ENCODE peak calls at places on chromosomes 3 and 15, in four cellular contexts. T, R, Q and X are unnamed samples.

GRCh38 chr15:41824062-41824745 is 3.7 kb upstream of the JMJD7 start:
- DNase-seq in T (no peak), R (no peak), Q (no peak), X (no peak)

GRCh38 chr15:77508541-77509505 is 88.1 kb downstream of the HMG20A start:
- DNase-seq in T (no peak), R (peak), Q (no peak), X (peak)

GRCh38 chr3:117630885-117631284 is 921.3 kb downstream of the TUSC7 start:
- DNase-seq in T (peak), R (no peak), Q (no peak), X (no peak)

GRCh38 chr3:49642708-49643145 is 31.4 kb upstream of the APEH start:
- DNase-seq in T (no peak), R (no peak), Q (no peak), X (peak)

GRCh38 chr15:43777293-43777819 is 590 bp upstream of the ELL3 start:
- DNase-seq in T (peak), R (peak), Q (peak), X (peak)

GRCh38 chr15:96041982-96042733 is 288.3 kb upstream of the NR2F2 start:
- DNase-seq in T (no peak), R (no peak), Q (no peak), X (no peak)

GRCh38 chr15:24054547-24055245 is 367.6 kb upstream of the NDN start:
- DNase-seq in T (no peak), R (no peak), Q (no peak), X (no peak)

GRCh38 chr3:187713504-187713903 is 11.1 kb upstream of the RTP2 start:
- DNase-seq in T (no peak), R (no peak), Q (peak), X (no peak)

GRCh38 chr3:188978772-188979171 is 193.0 kb upstream of the TPRG1 start:
- DNase-seq in T (peak), R (peak), Q (no peak), X (no peak)

GRCh38 chr15:66863382-66864085 is 161.5 kb downstream of the SMAD6 start:
- DNase-seq in T (no peak), R (peak), Q (no peak), X (peak)

GRCh38 chr3:115704661-115705338 is 81.5 kb downstream of the GAP43 start:
- DNase-seq in T (no peak), R (no peak), Q (no peak), X (no peak)

GRCh38 chr15:89998141-89998661 is 2.9 kb upstream of the ZNF710 start:
- DNase-seq in T (no peak), R (no peak), Q (no peak), X (no peak)

GRCh38 chr3:83065861-83066260 is 1304.4 kb upstream of the GBE1 start:
- DNase-seq in T (no peak), R (no peak), Q (no peak), X (no peak)

GRCh38 chr3:123027292-123028232 is at the start of gene SEMA5B:
- DNase-seq in T (peak), R (peak), Q (peak), X (peak)

GRCh38 chr3:157754415-157754814 is 251.2 kb upstream of the VEPH1 start:
- DNase-seq in T (no peak), R (no peak), Q (no peak), X (no peak)